ENCODE peak calls at places on chromosomes 4 and X, in seven cellular contexts. One of them, this sample, is unnamed.

GRCh38 chr4:92618968-92619367 is 315.2 kb downstream of the GRID2 start:
- DNase-seq in H9: no peak
- DNase-seq in IMR-90: peak; percentile 0
- DNase-seq in mesendoderm: no peak
- DNase-seq in H1: no peak
- DNase-seq in mesenchymal stem cell: peak; percentile 15
- DNase-seq in trophoblast cell: no peak
- DNase-seq in this sample: no peak

GRCh38 chr4:106305435-106306055 is 10.5 kb downstream of the TBCK start:
- DNase-seq in H9: no peak
- DNase-seq in IMR-90: no peak
- DNase-seq in mesendoderm: peak; percentile 50
- DNase-seq in H1: no peak
- DNase-seq in mesenchymal stem cell: no peak
- DNase-seq in trophoblast cell: no peak
- DNase-seq in this sample: no peak

GRCh38 chr4:155426953-155427352 is 50.2 kb upstream of the MAP9 start:
- DNase-seq in H9: peak; percentile 38
- DNase-seq in IMR-90: no peak
- DNase-seq in mesendoderm: peak; percentile 60
- DNase-seq in H1: no peak
- DNase-seq in mesenchymal stem cell: no peak
- DNase-seq in trophoblast cell: no peak
- DNase-seq in this sample: no peak

GRCh38 chrX:96052078-96052477 is 632.6 kb upstream of the DIAPH2 start:
- DNase-seq in H9: no peak
- DNase-seq in IMR-90: no peak
- DNase-seq in mesendoderm: no peak
- DNase-seq in H1: no peak
- DNase-seq in mesenchymal stem cell: no peak
- DNase-seq in trophoblast cell: no peak
- DNase-seq in this sample: no peak

GRCh38 chr4:80101086-80101767 is 28.2 kb upstream of the ANTXR2 start:
- DNase-seq in H9: no peak
- DNase-seq in IMR-90: no peak
- DNase-seq in mesendoderm: no peak
- DNase-seq in H1: no peak
- DNase-seq in mesenchymal stem cell: no peak
- DNase-seq in trophoblast cell: no peak
- DNase-seq in this sample: no peak

GRCh38 chr4:41360214-41360910 is 103.6 kb downstream of the UCHL1 start:
- DNase-seq in H9: peak; percentile 55
- DNase-seq in IMR-90: peak; percentile 20
- DNase-seq in mesendoderm: peak; percentile 74
- DNase-seq in H1: peak; percentile 68
- DNase-seq in mesenchymal stem cell: peak; percentile 80
- DNase-seq in trophoblast cell: peak; percentile 33
- DNase-seq in this sample: peak; percentile 74

GRCh38 chrX:11010476-11010875 is 100.7 kb upstream of the HCCS start:
- DNase-seq in H9: no peak
- DNase-seq in IMR-90: peak; percentile 13
- DNase-seq in mesendoderm: no peak
- DNase-seq in H1: no peak
- DNase-seq in mesenchymal stem cell: no peak
- DNase-seq in trophoblast cell: no peak
- DNase-seq in this sample: no peak

GRCh38 chr4:153514001-153514526 is 47.9 kb downstream of the TMEM131L start:
- DNase-seq in H9: no peak
- DNase-seq in IMR-90: peak; percentile 66
- DNase-seq in mesendoderm: no peak
- DNase-seq in H1: no peak
- DNase-seq in mesenchymal stem cell: peak; percentile 41
- DNase-seq in trophoblast cell: no peak
- DNase-seq in this sample: no peak

GRCh38 chr4:37434469-37434868 is 189.9 kb downstream of the NWD2 start:
- DNase-seq in H9: no peak
- DNase-seq in IMR-90: peak; percentile 10
- DNase-seq in mesendoderm: peak; percentile 32
- DNase-seq in H1: no peak
- DNase-seq in mesenchymal stem cell: peak; percentile 3
- DNase-seq in trophoblast cell: no peak
- DNase-seq in this sample: no peak

GRCh38 chrX:150060406-150060805 is 122.1 kb upstream of the EOLA2 start:
- DNase-seq in H9: no peak
- DNase-seq in IMR-90: peak; percentile 76
- DNase-seq in mesendoderm: no peak
- DNase-seq in H1: no peak
- DNase-seq in mesenchymal stem cell: peak; percentile 49
- DNase-seq in trophoblast cell: no peak
- DNase-seq in this sample: no peak

GRCh38 chr4:126986828-126987227 is 645.9 kb upstream of the INTU start:
- DNase-seq in H9: no peak
- DNase-seq in IMR-90: peak; percentile 82
- DNase-seq in mesendoderm: peak; percentile 6
- DNase-seq in H1: no peak
- DNase-seq in mesenchymal stem cell: peak; percentile 44
- DNase-seq in trophoblast cell: no peak
- DNase-seq in this sample: no peak

GRCh38 chrX:40603446-40603845 is 19.8 kb upstream of the MPC1L start:
- DNase-seq in H9: no peak
- DNase-seq in IMR-90: no peak
- DNase-seq in mesendoderm: no peak
- DNase-seq in H1: no peak
- DNase-seq in mesenchymal stem cell: no peak
- DNase-seq in trophoblast cell: no peak
- DNase-seq in this sample: no peak

GRCh38 chr4:105112274-105112673 is 34.4 kb upstream of the TET2 start:
- DNase-seq in H9: no peak
- DNase-seq in IMR-90: peak; percentile 26
- DNase-seq in mesendoderm: no peak
- DNase-seq in H1: no peak
- DNase-seq in mesenchymal stem cell: no peak
- DNase-seq in trophoblast cell: no peak
- DNase-seq in this sample: no peak

GRCh38 chr4:58734030-58734673 is 1624.0 kb upstream of the IGFBP7 start:
- DNase-seq in H9: no peak
- DNase-seq in IMR-90: peak; percentile 0
- DNase-seq in mesendoderm: no peak
- DNase-seq in H1: no peak
- DNase-seq in mesenchymal stem cell: peak; percentile 54
- DNase-seq in trophoblast cell: no peak
- DNase-seq in this sample: no peak

GRCh38 chrX:46912673-46913491 is 661 bp downstream of the JADE3 start:
- DNase-seq in H9: peak; percentile 49
- DNase-seq in IMR-90: peak; percentile 14
- DNase-seq in mesendoderm: peak; percentile 78
- DNase-seq in H1: peak; percentile 60
- DNase-seq in mesenchymal stem cell: peak; percentile 59
- DNase-seq in trophoblast cell: peak; percentile 22
- DNase-seq in this sample: peak; percentile 51

GRCh38 chr4:112127736-112128322 is 17.4 kb upstream of the FAM241A start:
- DNase-seq in H9: no peak
- DNase-seq in IMR-90: peak; percentile 55
- DNase-seq in mesendoderm: peak; percentile 60
- DNase-seq in H1: no peak
- DNase-seq in mesenchymal stem cell: no peak
- DNase-seq in trophoblast cell: no peak
- DNase-seq in this sample: no peak

GRCh38 chr4:61320154-61320553 is 120.0 kb downstream of the ADGRL3 start:
- DNase-seq in H9: no peak
- DNase-seq in IMR-90: peak; percentile 8
- DNase-seq in mesendoderm: no peak
- DNase-seq in H1: no peak
- DNase-seq in mesenchymal stem cell: peak; percentile 28
- DNase-seq in trophoblast cell: no peak
- DNase-seq in this sample: no peak

GRCh38 chrX:14359727-14360126 is 169.6 kb upstream of the GLRA2 start:
- DNase-seq in H9: peak; percentile 26
- DNase-seq in IMR-90: no peak
- DNase-seq in mesendoderm: no peak
- DNase-seq in H1: no peak
- DNase-seq in mesenchymal stem cell: no peak
- DNase-seq in trophoblast cell: no peak
- DNase-seq in this sample: no peak

GRCh38 chrX:74924449-74925209 is 623 bp downstream of the NEXMIF start:
- DNase-seq in H9: peak; percentile 55
- DNase-seq in IMR-90: no peak
- DNase-seq in mesendoderm: peak; percentile 82
- DNase-seq in H1: peak; percentile 60
- DNase-seq in mesenchymal stem cell: peak; percentile 1
- DNase-seq in trophoblast cell: peak; percentile 9
- DNase-seq in this sample: peak; percentile 38

GRCh38 chr4:85669204-85669603 is 194.3 kb downstream of the ARHGAP24 start:
- DNase-seq in H9: no peak
- DNase-seq in IMR-90: no peak
- DNase-seq in mesendoderm: no peak
- DNase-seq in H1: no peak
- DNase-seq in mesenchymal stem cell: no peak
- DNase-seq in trophoblast cell: no peak
- DNase-seq in this sample: no peak

GRCh38 chr4:151688003-151688784 is 72.6 kb downstream of the GATB start:
- DNase-seq in H9: peak; percentile 56
- DNase-seq in IMR-90: peak; percentile 38
- DNase-seq in mesendoderm: peak; percentile 75
- DNase-seq in H1: no peak
- DNase-seq in mesenchymal stem cell: peak; percentile 37
- DNase-seq in trophoblast cell: no peak
- DNase-seq in this sample: no peak

DNA sequence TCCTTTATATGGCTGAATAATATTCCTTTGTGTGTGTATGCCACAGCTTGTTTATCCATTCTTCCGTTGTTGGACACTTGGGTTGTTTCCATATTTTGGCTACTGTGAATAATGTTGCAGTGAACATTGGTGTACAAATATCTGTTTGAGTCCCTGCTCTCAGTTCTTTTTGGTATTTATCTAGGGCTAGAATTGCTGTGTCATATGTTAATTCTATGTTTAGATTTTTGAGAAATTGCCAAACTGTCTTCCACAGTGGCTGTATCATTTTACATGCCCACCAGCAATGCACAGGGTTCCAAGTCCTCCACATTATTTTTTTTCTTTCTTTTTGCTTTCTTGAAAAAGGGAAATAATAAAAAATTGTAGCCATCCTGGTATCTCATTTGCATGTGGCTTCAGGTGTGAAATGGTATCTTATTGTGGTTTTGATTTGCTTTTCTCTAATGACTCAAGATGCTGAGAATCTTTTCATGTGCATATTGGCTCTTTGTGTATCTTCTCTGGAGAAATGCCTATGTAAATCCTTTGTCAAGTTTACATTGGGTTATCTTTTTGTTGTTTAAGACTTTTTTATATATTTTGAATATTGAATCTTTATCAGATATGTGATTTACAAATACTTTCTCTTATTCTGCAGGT is 129.7 kb downstream of the RAPGEF2 start:
- DNase-seq in H9: no peak
- DNase-seq in IMR-90: no peak
- DNase-seq in mesendoderm: peak; percentile 47
- DNase-seq in H1: no peak
- DNase-seq in mesenchymal stem cell: no peak
- DNase-seq in trophoblast cell: no peak
- DNase-seq in this sample: no peak
- H3K4me1 ChIP-seq in H9: peaks cover 16% of the 10 kb centered on the region
- H3K4me1 ChIP-seq in IMR-90: no peaks in the 10 kb centered on the region
- H3K4me1 ChIP-seq in mesendoderm: peaks cover 5% of the 10 kb centered on the region
- H3K4me1 ChIP-seq in H1: peaks cover 11% of the 10 kb centered on the region
- H3K4me1 ChIP-seq in mesenchymal stem cell: peaks cover 4% of the 10 kb centered on the region
- H3K4me1 ChIP-seq in trophoblast cell: peaks cover 2% of the 10 kb centered on the region
- H3K4me1 ChIP-seq in this sample: peaks cover 5% of the 10 kb centered on the region

GRCh38 chrX:2469196-2469685 is 31.5 kb downstream of the DHRSX start:
- DNase-seq in H9: no peak
- DNase-seq in IMR-90: no peak
- DNase-seq in mesendoderm: peak; percentile 36
- DNase-seq in H1: no peak
- DNase-seq in mesenchymal stem cell: no peak
- DNase-seq in trophoblast cell: no peak
- DNase-seq in this sample: no peak
- H2BK120ac ChIP-seq in H9: no peak overlapping the region
- H2BK120ac ChIP-seq in IMR-90: no peak overlapping the region
- H2BK120ac ChIP-seq in mesendoderm: no peak overlapping the region
- H2BK120ac ChIP-seq in H1: no peak overlapping the region
- H2BK120ac ChIP-seq in mesenchymal stem cell: no peak overlapping the region
- H2BK120ac ChIP-seq in trophoblast cell: no peak overlapping the region
- H2BK120ac ChIP-seq in this sample: no peak overlapping the region

GRCh38 chr4:39029752-39030694 is 2.2 kb downstream of the TMEM156 start:
- DNase-seq in H9: no peak
- DNase-seq in IMR-90: no peak
- DNase-seq in mesendoderm: no peak
- DNase-seq in H1: no peak
- DNase-seq in mesenchymal stem cell: no peak
- DNase-seq in trophoblast cell: no peak
- DNase-seq in this sample: no peak

GRCh38 chr4:39036172-39036571 is 4.0 kb upstream of the TMEM156 start:
- DNase-seq in H9: no peak
- DNase-seq in IMR-90: peak; percentile 63
- DNase-seq in mesendoderm: no peak
- DNase-seq in H1: no peak
- DNase-seq in mesenchymal stem cell: peak; percentile 88
- DNase-seq in trophoblast cell: no peak
- DNase-seq in this sample: no peak

GRCh38 chr4:39037491-39037825 is 5.2 kb upstream of the TMEM156 start:
- DNase-seq in H9: no peak
- DNase-seq in IMR-90: peak; percentile 68
- DNase-seq in mesendoderm: no peak
- DNase-seq in H1: no peak
- DNase-seq in mesenchymal stem cell: peak; percentile 84
- DNase-seq in trophoblast cell: no peak
- DNase-seq in this sample: peak; percentile 20

GRCh38 chr4:39030726-39031125 is 1.5 kb downstream of the TMEM156 start:
- DNase-seq in H9: no peak
- DNase-seq in IMR-90: peak; percentile 41
- DNase-seq in mesendoderm: no peak
- DNase-seq in H1: no peak
- DNase-seq in mesenchymal stem cell: no peak
- DNase-seq in trophoblast cell: no peak
- DNase-seq in this sample: no peak

GRCh38 chr4:39032218-39033085 is at the start of gene TMEM156:
- DNase-seq in H9: no peak
- DNase-seq in IMR-90: peak; percentile 80
- DNase-seq in mesendoderm: no peak
- DNase-seq in H1: no peak
- DNase-seq in mesenchymal stem cell: peak; percentile 68
- DNase-seq in trophoblast cell: no peak
- DNase-seq in this sample: no peak
- H3K4me1 ChIP-seq in H9: no peaks in the 10 kb centered on the region
- H3K4me1 ChIP-seq in IMR-90: peaks cover 20% of the 10 kb centered on the region
- H3K4me1 ChIP-seq in mesendoderm: no peaks in the 10 kb centered on the region
- H3K4me1 ChIP-seq in H1: no peaks in the 10 kb centered on the region
- H3K4me1 ChIP-seq in mesenchymal stem cell: peaks cover 10% of the 10 kb centered on the region
- H3K4me1 ChIP-seq in trophoblast cell: peaks cover 3% of the 10 kb centered on the region
- H3K4me1 ChIP-seq in this sample: peaks cover 3% of the 10 kb centered on the region

DNA sequence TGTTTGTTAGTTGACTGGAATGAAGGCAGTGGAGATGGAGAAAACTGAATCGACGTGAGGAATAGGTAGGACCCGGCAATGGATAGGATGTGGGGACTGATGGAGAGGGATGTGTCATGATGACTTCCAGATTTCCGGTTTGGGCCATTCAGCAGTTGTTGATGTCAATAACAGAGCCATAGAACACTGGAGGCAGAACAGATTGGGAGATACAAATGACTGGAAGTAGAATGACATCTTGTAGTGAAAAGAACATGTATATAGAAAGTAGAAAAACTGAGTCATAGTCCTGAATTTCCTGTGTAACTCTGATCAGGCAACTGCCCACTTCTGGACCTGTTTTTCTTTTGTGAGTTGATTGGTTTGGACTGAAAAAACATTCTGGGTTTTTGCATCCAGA is 24.5 kb downstream of the CETN2 start:
- DNase-seq in H9: no peak
- DNase-seq in IMR-90: no peak
- DNase-seq in mesendoderm: no peak
- DNase-seq in H1: no peak
- DNase-seq in mesenchymal stem cell: no peak
- DNase-seq in trophoblast cell: no peak
- DNase-seq in this sample: no peak
- H2BK120ac ChIP-seq in H9: no peak overlapping the region
- H2BK120ac ChIP-seq in IMR-90: no peak overlapping the region
- H2BK120ac ChIP-seq in mesendoderm: no peak overlapping the region
- H2BK120ac ChIP-seq in H1: no peak overlapping the region
- H2BK120ac ChIP-seq in mesenchymal stem cell: no peak overlapping the region
- H2BK120ac ChIP-seq in trophoblast cell: no peak overlapping the region
- H2BK120ac ChIP-seq in this sample: no peak overlapping the region

This sample was measured in neuronal stem cell.